ENCODE peak calls at places on chromosomes 7 and 10, in seven cellular contexts. One of them, this sample, is unnamed.
A peak's percentile ranks its signal among the peaks of the same experiment; 100 is the strongest.

GRCh38 chr7:106772655-106773108 is 92.4 kb upstream of the PIK3CG start:
- DNase-seq in frontal cortex: no peak
- DNase-seq in neural crest cell: no peak
- DNase-seq in non-pigmented ciliary epithelial cell: peak; percentile 68
- DNase-seq in uterus: no peak
- DNase-seq in neural progenitor cell: no peak
- DNase-seq in HCT116: peak; percentile 55
- DNase-seq in this sample: peak; percentile 58

GRCh38 chr10:48309711-48310226 is 3.3 kb downstream of the MAPK8 start:
- DNase-seq in frontal cortex: no peak
- DNase-seq in neural crest cell: no peak
- DNase-seq in non-pigmented ciliary epithelial cell: peak; percentile 48
- DNase-seq in uterus: no peak
- DNase-seq in neural progenitor cell: peak; percentile 11
- DNase-seq in HCT116: peak; percentile 67
- DNase-seq in this sample: no peak

GRCh38 chr7:16818732-16819131 is 13.9 kb upstream of the AGR2 start:
- DNase-seq in frontal cortex: no peak
- DNase-seq in neural crest cell: no peak
- DNase-seq in non-pigmented ciliary epithelial cell: no peak
- DNase-seq in uterus: no peak
- DNase-seq in neural progenitor cell: no peak
- DNase-seq in HCT116: no peak
- DNase-seq in this sample: no peak

GRCh38 chr7:42945821-42946615 is 13.8 kb downstream of the MRPL32 start:
- DNase-seq in frontal cortex: no peak
- DNase-seq in neural crest cell: no peak
- DNase-seq in non-pigmented ciliary epithelial cell: no peak
- DNase-seq in uterus: no peak
- DNase-seq in neural progenitor cell: no peak
- DNase-seq in HCT116: no peak
- DNase-seq in this sample: no peak

GRCh38 chr7:82685214-82685613 is 241.6 kb upstream of the CACNA2D1 start:
- DNase-seq in frontal cortex: no peak
- DNase-seq in neural crest cell: no peak
- DNase-seq in non-pigmented ciliary epithelial cell: no peak
- DNase-seq in uterus: no peak
- DNase-seq in neural progenitor cell: no peak
- DNase-seq in HCT116: no peak
- DNase-seq in this sample: no peak

GRCh38 chr10:91589015-91589655 is 43.7 kb downstream of the PPP1R3C start:
- DNase-seq in frontal cortex: no peak
- DNase-seq in neural crest cell: no peak
- DNase-seq in non-pigmented ciliary epithelial cell: no peak
- DNase-seq in uterus: peak; percentile 43
- DNase-seq in neural progenitor cell: no peak
- DNase-seq in HCT116: no peak
- DNase-seq in this sample: no peak

GRCh38 chr10:30438016-30438850 is 4.2 kb downstream of the MAP3K8 start:
- DNase-seq in frontal cortex: no peak
- DNase-seq in neural crest cell: no peak
- DNase-seq in non-pigmented ciliary epithelial cell: no peak
- DNase-seq in uterus: no peak
- DNase-seq in neural progenitor cell: no peak
- DNase-seq in HCT116: no peak
- DNase-seq in this sample: no peak

GRCh38 chr7:55309040-55309991 is 55.8 kb upstream of the LANCL2 start:
- DNase-seq in frontal cortex: no peak
- DNase-seq in neural crest cell: no peak
- DNase-seq in non-pigmented ciliary epithelial cell: no peak
- DNase-seq in uterus: no peak
- DNase-seq in neural progenitor cell: no peak
- DNase-seq in HCT116: no peak
- DNase-seq in this sample: no peak

GRCh38 chr7:75892634-75893272 is 13.9 kb downstream of the RHBDD2 start:
- DNase-seq in frontal cortex: no peak
- DNase-seq in neural crest cell: no peak
- DNase-seq in non-pigmented ciliary epithelial cell: no peak
- DNase-seq in uterus: peak; percentile 66
- DNase-seq in neural progenitor cell: no peak
- DNase-seq in HCT116: no peak
- DNase-seq in this sample: no peak

GRCh38 chr10:126527645-126528319 is 139.5 kb upstream of the ADAM12 start:
- DNase-seq in frontal cortex: no peak
- DNase-seq in neural crest cell: no peak
- DNase-seq in non-pigmented ciliary epithelial cell: no peak
- DNase-seq in uterus: no peak
- DNase-seq in neural progenitor cell: no peak
- DNase-seq in HCT116: no peak
- DNase-seq in this sample: no peak

GRCh38 chr7:74334026-74334425 is 44.8 kb downstream of the CLIP2 start:
- DNase-seq in frontal cortex: no peak
- DNase-seq in neural crest cell: no peak
- DNase-seq in non-pigmented ciliary epithelial cell: peak; percentile 50
- DNase-seq in uterus: no peak
- DNase-seq in neural progenitor cell: no peak
- DNase-seq in HCT116: no peak
- DNase-seq in this sample: no peak

GRCh38 chr7:111108526-111108925 is 17.6 kb downstream of the LRRN3 start:
- DNase-seq in frontal cortex: no peak
- DNase-seq in neural crest cell: no peak
- DNase-seq in non-pigmented ciliary epithelial cell: no peak
- DNase-seq in uterus: no peak
- DNase-seq in neural progenitor cell: no peak
- DNase-seq in HCT116: no peak
- DNase-seq in this sample: no peak

GRCh38 chr7:39465055-39465929 is 100.9 kb upstream of the YAE1 start:
- DNase-seq in frontal cortex: peak; percentile 31
- DNase-seq in neural crest cell: peak; percentile 35
- DNase-seq in non-pigmented ciliary epithelial cell: peak; percentile 38
- DNase-seq in uterus: peak; percentile 28
- DNase-seq in neural progenitor cell: peak; percentile 80
- DNase-seq in HCT116: peak; percentile 56
- DNase-seq in this sample: peak; percentile 50

GRCh38 chr7:112422842-112423496 is 27.3 kb upstream of the IFRD1 start:
- DNase-seq in frontal cortex: peak; percentile 20
- DNase-seq in neural crest cell: no peak
- DNase-seq in non-pigmented ciliary epithelial cell: peak; percentile 65
- DNase-seq in uterus: peak; percentile 44
- DNase-seq in neural progenitor cell: peak; percentile 65
- DNase-seq in HCT116: peak; percentile 63
- DNase-seq in this sample: peak; percentile 91

GRCh38 chr10:71696635-71697326 is 22.8 kb downstream of the C10orf105 start:
- DNase-seq in frontal cortex: peak; percentile 60
- DNase-seq in neural crest cell: peak; percentile 75
- DNase-seq in non-pigmented ciliary epithelial cell: no peak
- DNase-seq in uterus: peak; percentile 51
- DNase-seq in neural progenitor cell: peak; percentile 87
- DNase-seq in HCT116: no peak
- DNase-seq in this sample: no peak

GRCh38 chr7:94062372-94062771 is 58.2 kb upstream of the BET1 start:
- DNase-seq in frontal cortex: no peak
- DNase-seq in neural crest cell: no peak
- DNase-seq in non-pigmented ciliary epithelial cell: no peak
- DNase-seq in uterus: no peak
- DNase-seq in neural progenitor cell: no peak
- DNase-seq in HCT116: no peak
- DNase-seq in this sample: no peak

GRCh38 chr7:41685684-41686083 is 17.2 kb downstream of the INHBA start:
- DNase-seq in frontal cortex: no peak
- DNase-seq in neural crest cell: no peak
- DNase-seq in non-pigmented ciliary epithelial cell: peak; percentile 73
- DNase-seq in uterus: no peak
- DNase-seq in neural progenitor cell: no peak
- DNase-seq in HCT116: no peak
- DNase-seq in this sample: peak; percentile 78

GRCh38 chr7:33334349-33334748 is 205.0 kb downstream of the BBS9 start:
- DNase-seq in frontal cortex: no peak
- DNase-seq in neural crest cell: no peak
- DNase-seq in non-pigmented ciliary epithelial cell: no peak
- DNase-seq in uterus: no peak
- DNase-seq in neural progenitor cell: peak; percentile 53
- DNase-seq in HCT116: peak; percentile 19
- DNase-seq in this sample: no peak

GRCh38 chr10:88730864-88731263 is 24.8 kb downstream of the LIPK start:
- DNase-seq in frontal cortex: no peak
- DNase-seq in neural crest cell: no peak
- DNase-seq in non-pigmented ciliary epithelial cell: no peak
- DNase-seq in uterus: no peak
- DNase-seq in neural progenitor cell: no peak
- DNase-seq in HCT116: no peak
- DNase-seq in this sample: no peak

GRCh38 chr10:72899545-72899944 is 6.0 kb downstream of the OIT3 start:
- DNase-seq in frontal cortex: no peak
- DNase-seq in neural crest cell: no peak
- DNase-seq in non-pigmented ciliary epithelial cell: no peak
- DNase-seq in uterus: no peak
- DNase-seq in neural progenitor cell: no peak
- DNase-seq in HCT116: no peak
- DNase-seq in this sample: no peak

This sample was measured in astrocyte of the cerebellum.